ENCODE peak calls at places on chromosomes 6 and 20, in eight cellular contexts. H is GM23248; K is upper lobe of right lung; U is ovary; A is PC-9; W is CD8-positive, alpha-beta memory T cell; M is body of pancreas; B is mucosa of descending colon. P is an unnamed sample. For H3K9me3, the result is how much of the 10 kb centered on the place peaks cover.

GRCh38 chr6:162726997-162727346 is 594 bp downstream of the PRKN start:
- DNase-seq in W (peak), B (no peak), M (no peak), A (no peak), H (peak), U (no peak), K (no peak), P (no peak)

GRCh38 chr6:119310486-119311036 is 39.0 kb downstream of the MAN1A1 start:
- DNase-seq in B (no peak), A (no peak), K (no peak), U (no peak), H (no peak), W (no peak), M (no peak), P (no peak)

GRCh38 chr6:31945507-31946369 is at the start of gene CFB:
- DNase-seq in B (peak), W (no peak), K (peak), A (peak), H (peak), U (peak), M (peak), P (no peak)

GRCh38 chr6:37331047-37331446 is 22.7 kb upstream of the RNF8 start:
- DNase-seq in W (no peak), A (no peak), U (no peak), B (no peak), M (no peak), H (no peak), K (no peak), P (peak)

GRCh38 chr6:80477591-80478370 is 371.3 kb downstream of the BCKDHB start:
- DNase-seq in H (no peak), M (no peak), K (no peak), W (no peak), U (no peak), A (no peak), B (no peak), P (no peak)

GRCh38 chr6:124368131-124368530 is 564.5 kb downstream of the NKAIN2 start:
- DNase-seq in H (no peak), K (no peak), B (no peak), U (no peak), W (no peak), A (no peak), M (no peak), P (no peak)

GRCh38 chr6:45880139-45880538 is 135.5 kb downstream of the CLIC5 start:
- DNase-seq in K (no peak), B (no peak), W (no peak), M (peak), A (peak), H (peak), U (no peak), P (no peak)

GRCh38 chr20:43459022-43459942 is 1.6 kb downstream of the SRSF6 start:
- DNase-seq in W (peak), U (peak), H (peak), M (no peak), B (no peak), K (no peak), A (no peak), P (no peak)

GRCh38 chr6:6461138-6461537 is 127.4 kb upstream of the LY86 start:
- DNase-seq in B (no peak), K (no peak), U (no peak), W (no peak), H (peak), A (no peak), M (no peak), P (no peak)

GRCh38 chr20:35629432-35630145 is 14.0 kb downstream of the SPAG4 start:
- DNase-seq in H (no peak), K (no peak), B (no peak), A (no peak), U (no peak), M (no peak), W (no peak), P (no peak)

GRCh38 chr6:116447496-116448011 is 13.6 kb upstream of the CALHM6 start:
- DNase-seq in H (peak), U (no peak), B (no peak), A (peak), W (no peak), K (no peak), M (peak), P (no peak)

GRCh38 chr20:62426678-62427077 is 661 bp downstream of the RBBP8NL start:
- DNase-seq in H (no peak), K (peak), M (peak), A (peak), B (no peak), U (no peak), W (no peak), P (peak)

GRCh38 chr20:51339721-51340450 is 202.6 kb downstream of the NFATC2 start:
- DNase-seq in B (no peak), M (no peak), U (no peak), H (no peak), W (no peak), K (no peak), A (no peak), P (no peak)

GRCh38 chr6:10522929-10523573 is 1.9 kb downstream of the GCNT2 start:
- DNase-seq in H (no peak), W (no peak), U (no peak), A (no peak), B (no peak), K (no peak), M (no peak), P (peak)

GRCh38 chr6:52209672-52210626 is 23.8 kb downstream of the IL17A start:
- DNase-seq in M (no peak), K (no peak), U (no peak), W (no peak), H (no peak), B (no peak), A (no peak), P (no peak)

GRCh38 chr6:70312165-70312564 is 9.3 kb upstream of the COL9A1 start:
- DNase-seq in B (no peak), W (no peak), H (peak), U (no peak), A (peak), K (no peak), M (no peak), P (no peak)

GRCh38 chr6:7523922-7524321 is 17.5 kb upstream of the DSP start:
- DNase-seq in H (peak), M (no peak), K (no peak), B (no peak), W (no peak), U (no peak), A (no peak), P (no peak)

GRCh38 chr6:155381856-155382690 is 67.8 kb upstream of the TFB1M start:
- DNase-seq in B (no peak), H (peak), K (no peak), U (no peak), A (no peak), W (no peak), M (no peak), P (no peak)

GRCh38 chr6:153309666-153310065 is 178.6 kb upstream of the RGS17 start:
- DNase-seq in U (no peak), W (no peak), A (no peak), K (no peak), M (no peak), H (no peak), B (no peak), P (no peak)

GRCh38 chr20:45833883-45834796 is 541 bp downstream of the SNX21 start:
- DNase-seq in K (peak), B (peak), A (peak), W (peak), U (peak), M (peak), H (peak), P (peak)

DNA sequence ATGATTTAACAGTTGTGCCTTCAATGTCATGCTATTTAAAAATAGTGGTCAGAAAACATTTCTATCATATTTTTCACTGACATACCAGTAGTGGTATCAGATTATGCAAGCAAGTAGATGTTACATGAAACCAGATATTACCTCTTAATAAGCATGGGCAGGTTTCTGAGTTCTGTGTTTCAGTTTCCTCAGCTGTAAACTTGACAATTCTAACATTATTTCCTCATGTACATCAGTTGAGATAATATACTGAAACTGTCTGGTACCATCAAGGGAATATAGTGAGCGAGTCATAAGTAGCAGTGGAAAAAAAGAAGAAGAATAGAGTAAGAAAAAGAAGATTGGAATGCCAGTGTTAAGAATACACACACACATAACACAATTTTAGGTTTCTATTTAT is 477.9 kb upstream of the MANEA start:
- DNase-seq in A (no peak), M (no peak), W (no peak), K (no peak), U (no peak), B (no peak), H (no peak), P (no peak)
- H3K4me3 ChIP-seq in A (no peak), M (no peak), W (no peak), K (no peak), U (no peak), B (no peak), H (no peak), P (no peak)

DNA sequence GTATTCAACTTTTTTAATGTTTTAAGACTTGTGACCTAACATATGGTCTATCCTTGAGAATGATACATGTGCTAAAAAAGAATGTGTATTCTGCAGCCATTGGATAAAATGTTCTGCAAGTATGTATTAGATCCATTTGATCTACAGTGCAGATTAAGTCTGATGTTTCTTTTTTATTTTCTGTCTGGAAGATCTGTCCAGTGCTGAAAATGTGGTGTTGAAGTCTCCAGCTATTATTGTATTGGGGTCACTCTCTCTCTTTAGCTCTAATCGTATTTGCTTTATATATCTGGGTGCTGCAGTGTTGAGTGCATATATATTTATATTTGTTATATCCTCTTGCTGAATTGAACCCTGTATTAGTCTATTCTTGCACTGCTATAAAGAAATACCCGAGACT is 44.2 kb upstream of the TRIM39 start:
- DNase-seq in K (no peak), B (no peak), W (no peak), A (no peak), H (no peak), U (no peak), M (no peak), P (no peak)
- H3K9me3 ChIP-seq in K (half or more), B (half or more), W (half or more), A (half or more), H (under half), U (under half), M (under half), P (half or more)

GRCh38 chr20:841568-842546 is 8.3 kb downstream of the FAM110A start:
- DNase-seq in H (no peak), B (peak), A (peak), K (peak), M (peak), W (no peak), U (no peak), P (peak)

GRCh38 chr20:839626-840025 is 6.1 kb downstream of the FAM110A start:
- DNase-seq in K (no peak), B (no peak), W (no peak), A (no peak), M (no peak), H (no peak), U (no peak), P (no peak)

GRCh38 chr20:842547-842940 is 9.0 kb downstream of the FAM110A start:
- DNase-seq in B (no peak), U (no peak), W (no peak), K (no peak), M (no peak), A (no peak), H (no peak), P (no peak)

GRCh38 chr20:840503-840857 is 7.0 kb downstream of the FAM110A start:
- DNase-seq in A (no peak), U (no peak), B (no peak), K (no peak), M (no peak), H (no peak), W (no peak), P (no peak)

DNA sequence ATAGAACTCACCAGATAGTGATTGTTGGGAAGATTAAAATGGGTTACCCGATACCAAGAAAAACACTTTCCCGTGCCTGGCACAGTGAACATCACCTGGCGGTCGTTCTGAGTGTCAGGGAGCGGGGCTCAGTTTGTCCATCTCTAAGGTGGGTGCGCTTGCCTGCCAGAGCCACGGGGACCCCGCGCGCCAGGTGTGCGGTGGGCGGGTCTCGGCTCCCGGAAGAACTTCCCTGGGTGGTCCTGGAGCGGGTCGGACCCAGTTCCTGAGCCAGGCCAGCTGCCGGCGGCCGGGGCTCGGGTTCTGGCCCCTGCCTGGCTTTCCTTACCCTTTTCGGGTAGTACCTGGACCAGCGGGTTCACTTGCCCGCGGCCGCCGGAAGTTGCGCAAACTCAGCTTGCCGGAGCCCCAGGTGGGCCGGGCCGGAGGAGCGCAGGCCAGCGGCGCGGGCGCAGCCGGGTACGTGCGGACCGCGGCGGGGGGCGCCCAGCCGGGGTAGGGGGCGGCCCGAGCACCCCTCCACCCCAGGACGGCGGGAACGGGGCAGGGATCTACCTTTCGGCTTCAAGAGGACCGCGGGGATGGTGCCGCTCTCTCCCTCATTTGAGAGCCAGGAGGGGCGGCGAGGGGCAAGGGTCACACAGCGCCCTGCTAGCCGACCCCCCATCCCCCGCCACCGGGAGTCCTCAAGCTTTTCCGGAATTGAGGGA is 7.5 kb downstream of the FAM110A start:
- DNase-seq in K (peak), U (peak), B (peak), W (peak), M (peak), H (peak), A (peak), P (peak)
- H3K4me3 ChIP-seq in K (peak), U (peak), B (no peak), W (peak), M (peak), H (peak), A (peak), P (peak)

GRCh38 chr6:82488403-82488802 is 124.8 kb downstream of the TPBG start:
- DNase-seq in W (no peak), K (no peak), B (no peak), H (no peak), U (no peak), A (no peak), M (no peak), P (no peak)
- H3K9me3 ChIP-seq in W (under half), K (under half), B (under half), H (under half), U (under half), A (under half), M (under half), P (under half)

GRCh38 chr6:157218371-157219198 is 104.7 kb downstream of the TMEM242 start:
- DNase-seq in U (no peak), W (no peak), B (peak), K (peak), M (no peak), H (no peak), A (no peak), P (peak)

GRCh38 chr6:157217894-157218370 is 105.4 kb downstream of the TMEM242 start:
- DNase-seq in W (no peak), U (no peak), A (no peak), K (peak), H (no peak), B (no peak), M (no peak), P (no peak)

GRCh38 chr6:157221049-157221816 is 102.1 kb downstream of the TMEM242 start:
- DNase-seq in H (peak), W (peak), K (peak), A (peak), M (peak), U (peak), B (peak), P (peak)

GRCh38 chr6:157220485-157220884 is 102.8 kb downstream of the TMEM242 start:
- DNase-seq in U (no peak), K (no peak), B (no peak), M (no peak), H (no peak), W (no peak), A (no peak), P (no peak)

GRCh38 chr6:157219201-157220200 is 103.8 kb downstream of the TMEM242 start:
- DNase-seq in H (peak), B (peak), W (no peak), K (peak), U (no peak), M (no peak), A (peak), P (no peak)
- H3K4me3 ChIP-seq in H (no peak), B (no peak), W (no peak), K (no peak), U (no peak), M (no peak), A (no peak), P (no peak)